ENCODE peak calls at places on chromosomes 12 and 14, in five cellular contexts. B is GM12865, J is GM04504, E is NCI-H1105 treated with DMSO at 0.1 percent for 48 hours, K is PC-3. C is an unnamed sample.

GRCh38 chr12:101230547-101230946 is 20.5 kb upstream of the SLC5A8 start:
- DNase-seq in B (no peak), J (peak; percentile 42), E (no peak), K (peak; percentile 72), C (no peak)

GRCh38 chr14:99855271-99855670 is 62.1 kb downstream of the EML1 start:
- DNase-seq in B (no peak), J (no peak), E (no peak), K (no peak), C (no peak)

GRCh38 chr12:50564240-50564947 is 59.6 kb downstream of the DIP2B start:
- DNase-seq in B (no peak), J (no peak), E (no peak), K (no peak), C (no peak)

GRCh38 chr14:67757175-67757574 is 55.5 kb downstream of the RDH12 start:
- DNase-seq in B (no peak), J (no peak), E (no peak), K (no peak), C (no peak)

GRCh38 chr12:56098592-56098991 is 5.8 kb upstream of the PA2G4 start:
- DNase-seq in B (no peak), J (no peak), E (no peak), K (no peak), C (no peak)

GRCh38 chr12:125142601-125143000 is 77.4 kb downstream of the AACS start:
- DNase-seq in B (no peak), J (peak; percentile 69), E (no peak), K (no peak), C (no peak)

GRCh38 chr14:100168515-100168914 is 9.1 kb upstream of the DEGS2 start:
- DNase-seq in B (no peak), J (no peak), E (no peak), K (no peak), C (no peak)

GRCh38 chr12:38911611-38912010 is 6.2 kb upstream of the CPNE8 start:
- DNase-seq in B (no peak), J (no peak), E (no peak), K (peak; percentile 11), C (no peak)

GRCh38 chr12:31897791-31898503 is 61.3 kb upstream of the RESF1 start:
- DNase-seq in B (peak; percentile 84), J (no peak), E (peak; percentile 50), K (no peak), C (peak; percentile 18)

GRCh38 chr14:73245401-73246325 is 8.4 kb downstream of the PAPLN start:
- DNase-seq in B (peak; percentile 86), J (no peak), E (peak; percentile 43), K (no peak), C (no peak)

GRCh38 chr14:69152181-69152943 is 557 bp downstream of the DCAF5 start:
- DNase-seq in B (peak; percentile 62), J (no peak), E (peak; percentile 47), K (peak; percentile 57), C (peak; percentile 35)

GRCh38 chr14:85528080-85528881 is 1.7 kb upstream of the FLRT2 start:
- DNase-seq in B (no peak), J (peak; percentile 67), E (peak; percentile 36), K (peak; percentile 50), C (peak; percentile 73)